ENCODE peak calls at places on chromosomes 4 and X, in six cellular contexts. A is prostate gland, L is transverse colon, R is sigmoid colon, V is H1, D is K562. J is an unnamed sample. For H3K9me3, the result is how much of the 10 kb centered on the place peaks cover.

GRCh38 chr4:71607780-71608673 is 175.9 kb downstream of the GC start:
- DNase-seq in A (no peak), L (no peak), R (no peak), V (no peak), D (no peak), J (no peak)

GRCh38 chr4:4761128-4761991 is 98.1 kb upstream of the MSX1 start:
- DNase-seq in A (no peak), L (no peak), R (no peak), V (peak), D (peak), J (no peak)

GRCh38 chr4:133095591-133095990 is 53.5 kb upstream of the PCDH10 start:
- DNase-seq in A (no peak), L (no peak), R (no peak), V (no peak), D (no peak), J (no peak)

GRCh38 chrX:140510306-140510676 is 5.4 kb upstream of the SOX3 start:
- DNase-seq in A (no peak), L (no peak), R (no peak), V (peak), D (no peak), J (no peak)

GRCh38 chrX:44456685-44457084 is 86.0 kb downstream of the FUNDC1 start:
- DNase-seq in A (no peak), L (no peak), R (no peak), V (no peak), D (no peak), J (no peak)

GRCh38 chrX:131812847-131813825 is 210.0 kb upstream of the STK26 start:
- DNase-seq in A (no peak), L (peak), R (peak), V (no peak), D (peak), J (peak)

GRCh38 chr4:186723207-186724047 is at the start of gene FAT1:
- DNase-seq in A (peak), L (peak), R (peak), V (peak), D (peak), J (peak)

GRCh38 chrX:68462653-68463052 is 29.4 kb upstream of the OPHN1 start:
- DNase-seq in A (peak), L (no peak), R (no peak), V (no peak), D (peak), J (no peak)

GRCh38 chr4:76459291-76459723 is 24.3 kb downstream of the SHROOM3 start:
- DNase-seq in A (no peak), L (no peak), R (no peak), V (no peak), D (no peak), J (no peak)

GRCh38 chrX:120575379-120576114 is 14.8 kb upstream of the CUL4B start:
- DNase-seq in A (no peak), L (no peak), R (no peak), V (no peak), D (peak), J (no peak)

GRCh38 chr4:112210777-112211176 is 20.8 kb upstream of the AP1AR start:
- DNase-seq in A (no peak), L (no peak), R (no peak), V (no peak), D (no peak), J (no peak)

GRCh38 chr4:6906046-6906445 is 3.6 kb upstream of the TBC1D14 start:
- DNase-seq in A (no peak), L (peak), R (peak), V (no peak), D (no peak), J (no peak)

GRCh38 chr4:143083811-143084472 is 100.8 kb upstream of the USP38 start:
- DNase-seq in A (no peak), L (no peak), R (no peak), V (no peak), D (no peak), J (no peak)

GRCh38 chr4:169208516-169208915 is 62.2 kb downstream of the SH3RF1 start:
- DNase-seq in A (no peak), L (no peak), R (no peak), V (no peak), D (no peak), J (no peak)

GRCh38 chr4:174324246-174324645 is 40.5 kb downstream of the CEP44 start:
- DNase-seq in A (no peak), L (no peak), R (no peak), V (no peak), D (no peak), J (no peak)

GRCh38 chr4:169975131-169975836 is 50.9 kb downstream of the MFAP3L start:
- DNase-seq in A (no peak), L (no peak), R (no peak), V (no peak), D (no peak), J (no peak)

GRCh38 chr4:112651641-112652040 is 14.7 kb downstream of the LARP7 start:
- DNase-seq in A (no peak), L (no peak), R (no peak), V (no peak), D (no peak), J (no peak)

GRCh38 chr4:4855293-4856070 is 4.0 kb upstream of the MSX1 start:
- DNase-seq in A (no peak), L (no peak), R (no peak), V (no peak), D (no peak), J (peak)

GRCh38 chrX:154368630-154369452 is 5.6 kb downstream of the FLNA start:
- DNase-seq in A (peak), L (peak), R (peak), V (no peak), D (peak), J (peak)

GRCh38 chr4:173609158-173609557 is 79.1 kb upstream of the HAND2 start:
- DNase-seq in A (no peak), L (no peak), R (no peak), V (no peak), D (no peak), J (no peak)

GRCh38 chr4:135382280-135382679 is 1180.7 kb upstream of the PABPC4L start:
- DNase-seq in A (no peak), L (no peak), R (no peak), V (peak), D (no peak), J (no peak)

GRCh38 chr4:552059-552458 is 24.0 kb downstream of the TMEM271 start:
- DNase-seq in A (no peak), L (no peak), R (no peak), V (no peak), D (no peak), J (no peak)

GRCh38 chr4:116361782-116362181 is 723.6 kb downstream of the TRAM1L1 start:
- DNase-seq in A (no peak), L (no peak), R (no peak), V (no peak), D (no peak), J (no peak)

GRCh38 chr4:14916554-14917304 is 85.6 kb upstream of the CPEB2 start:
- DNase-seq in A (no peak), L (no peak), R (no peak), V (no peak), D (no peak), J (no peak)

GRCh38 chr4:152090543-152090942 is 329.7 kb upstream of the GATB start:
- DNase-seq in A (no peak), L (no peak), R (no peak), V (no peak), D (no peak), J (no peak)

GRCh38 chrX:37378399-37378798 is 29.2 kb downstream of the PRRG1 start:
- DNase-seq in A (no peak), L (no peak), R (no peak), V (no peak), D (no peak), J (no peak)

GRCh38 chr4:117987464-117987863 is 46.8 kb upstream of the NDST3 start:
- DNase-seq in A (no peak), L (no peak), R (no peak), V (no peak), D (no peak), J (no peak)

GRCh38 chr4:40719008-40719623 is 30.6 kb upstream of the NSUN7 start:
- DNase-seq in A (peak), L (no peak), R (no peak), V (no peak), D (no peak), J (no peak)

GRCh38 chr4:86358176-86358701 is 1.6 kb downstream of the MAPK10 start:
- DNase-seq in A (no peak), L (no peak), R (no peak), V (no peak), D (no peak), J (no peak)

GRCh38 chr4:8108991-8109390 is 49.6 kb downstream of the ABLIM2 start:
- DNase-seq in A (no peak), L (no peak), R (no peak), V (no peak), D (no peak), J (no peak)

DNA sequence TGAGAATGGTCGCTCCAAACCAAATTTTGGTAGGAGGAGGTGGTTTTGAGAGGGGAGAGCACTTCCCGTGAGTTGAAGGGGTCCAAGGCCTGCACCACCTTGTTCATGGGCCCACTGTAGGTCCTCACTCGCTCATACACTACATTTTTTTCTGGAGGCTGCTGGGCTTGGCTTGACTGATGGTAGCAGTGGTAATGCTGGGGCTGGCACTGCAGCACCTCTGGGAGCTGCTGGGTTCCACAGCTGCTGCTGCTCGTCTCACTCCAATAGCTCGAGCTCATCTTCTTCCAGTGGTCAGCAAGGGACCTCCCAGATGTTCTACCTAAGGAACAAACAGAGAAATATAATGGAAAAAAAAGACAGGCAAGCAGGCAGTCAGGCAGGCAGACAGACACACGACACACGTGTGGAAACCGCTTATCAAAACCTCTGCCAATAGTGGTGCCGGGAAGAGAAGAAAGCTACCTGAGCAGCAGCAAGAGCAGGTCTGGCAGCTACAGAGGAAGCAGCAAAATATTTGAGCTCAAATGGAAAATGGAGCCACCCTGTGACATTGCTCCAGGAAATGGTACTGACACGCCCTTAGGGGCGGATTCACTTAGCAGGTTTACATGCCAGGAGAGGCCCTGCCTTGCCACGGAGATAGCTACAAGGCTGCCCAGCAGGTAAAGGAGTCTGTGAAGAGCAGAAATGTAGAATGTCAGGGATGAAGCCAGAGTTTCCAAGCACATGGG is at the start of gene POF1B:
- DNase-seq in A (peak), L (peak), R (no peak), V (no peak), D (no peak), J (peak)
- TF ChIP-seq POLR2AphosphoS5 in A (peak), L (peak), R (peak), V (no peak), D (no peak), J (no peak)

DNA sequence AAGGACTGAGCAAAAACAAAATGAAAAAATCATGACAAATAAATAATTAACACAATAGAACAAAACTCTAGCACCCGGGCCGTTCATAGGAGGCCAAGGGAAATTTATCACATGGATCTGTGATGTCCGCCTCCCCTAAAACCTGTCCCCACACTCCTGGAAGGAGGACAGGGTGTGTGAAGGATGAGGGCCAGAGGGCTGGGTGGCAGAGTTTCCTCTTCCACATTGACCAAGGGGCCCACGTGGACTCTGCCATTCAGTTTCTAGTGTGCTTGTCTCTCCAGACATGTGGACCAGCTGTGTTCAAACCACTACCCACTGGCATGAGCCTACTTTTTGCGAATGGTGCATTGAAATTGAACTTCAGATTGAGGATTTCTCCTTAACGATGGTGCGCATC is 6.3 kb downstream of the PRRG3 start:
- DNase-seq in A (no peak), L (no peak), R (no peak), V (no peak), D (no peak), J (no peak)
- H3K9me3 ChIP-seq in A (under half), L (under half), R (under half), V (under half), D (under half), J (under half)

DNA sequence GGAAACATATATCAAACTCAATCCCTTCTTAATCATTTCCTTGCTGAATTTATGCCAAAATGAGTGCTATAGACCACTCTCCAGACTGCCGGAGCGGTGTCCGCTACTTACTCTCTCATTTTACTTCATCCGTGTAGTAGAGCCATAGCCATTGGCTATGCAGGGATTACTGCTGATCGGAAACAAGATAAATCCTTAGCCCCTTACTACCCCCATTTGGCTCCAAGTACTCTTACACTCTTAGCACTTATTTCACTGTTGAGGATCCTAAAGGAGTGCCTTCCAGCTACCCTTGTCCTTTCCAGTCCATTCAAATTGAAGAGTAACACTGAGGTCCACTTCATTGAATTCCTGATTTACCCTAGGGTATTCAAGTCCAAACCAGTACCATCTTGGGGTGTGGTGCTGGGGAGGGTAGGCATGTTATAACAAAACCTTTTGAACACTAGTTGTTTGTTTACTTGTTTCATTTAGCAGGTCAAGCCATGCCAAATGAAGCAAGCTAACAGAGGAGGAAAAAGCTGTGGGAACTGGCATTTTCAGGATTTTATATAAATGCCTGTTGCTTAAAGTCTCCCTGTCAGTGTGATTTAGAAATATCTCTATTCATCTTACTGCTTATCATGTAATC is 715.1 kb downstream of the FSTL5 start:
- DNase-seq in A (no peak), L (no peak), R (no peak), V (no peak), D (no peak), J (no peak)
- H3K27ac ChIP-seq in A (no peak), L (no peak), R (no peak), V (no peak), D (no peak), J (no peak)

GRCh38 chr4:38663801-38664703 is at the start of gene KLF3:
- DNase-seq in A (peak), L (peak), R (peak), V (peak), D (peak), J (peak)
- TF ChIP-seq POLR2AphosphoS5 in A (peak), L (peak), R (peak), V (peak), D (peak), J (peak)

J was measured in breast epithelium.